ENCODE peak calls at places on chromosome 21, in five cellular contexts. I is fibroblast of the aortic adventitia, J is IMR-90, N is fibroblast of lung, R is endodermal cell. P is an unnamed sample.

GRCh38 chr21:35885942-35886541 is 174.3 kb downstream of the SETD4 start:
- DNase-seq in R (no peak), I (no peak), J (no peak), N (no peak), P (no peak)

GRCh38 chr21:32189688-32190483 is 89.0 kb downstream of the MIS18A start:
- DNase-seq in N (no peak), R (no peak), J (no peak), I (no peak), P (no peak)

GRCh38 chr21:14403681-14404318 is 20.9 kb upstream of the HSPA13 start:
- DNase-seq in I (peak), J (peak), R (no peak), N (peak), P (peak)

GRCh38 chr21:18951291-18952038 is 547.9 kb upstream of the TMPRSS15 start:
- DNase-seq in N (no peak), I (no peak), J (no peak), R (peak), P (no peak)

GRCh38 chr21:31731112-31731801 is 661 bp downstream of the SCAF4 start:
- DNase-seq in I (no peak), J (no peak), N (peak), R (peak), P (peak)

GRCh38 chr21:20882462-20883415 is 115.5 kb upstream of the NCAM2 start:
- DNase-seq in J (peak), R (peak), I (peak), N (peak), P (no peak)

GRCh38 chr21:21828130-21828529 is 829.9 kb downstream of the NCAM2 start:
- DNase-seq in I (no peak), N (no peak), R (no peak), J (no peak), P (no peak)

GRCh38 chr21:36813071-36813470 is 114.2 kb downstream of the SIM2 start:
- DNase-seq in J (no peak), N (no peak), I (no peak), R (no peak), P (peak)

GRCh38 chr21:42411891-42412635 is 8.4 kb downstream of the UBASH3A start:
- DNase-seq in R (no peak), I (no peak), N (peak), J (no peak), P (no peak)

GRCh38 chr21:43312751-43313169 is 114.2 kb downstream of the SIK1 start:
- DNase-seq in J (no peak), N (no peak), I (no peak), R (peak), P (no peak)

GRCh38 chr21:21682172-21682571 is 684.0 kb downstream of the NCAM2 start:
- DNase-seq in J (peak), N (peak), I (peak), R (no peak), P (peak)

GRCh38 chr21:37266515-37267221 is 466 bp downstream of the VPS26C start:
- DNase-seq in N (peak), I (peak), R (no peak), J (peak), P (peak)

DNA sequence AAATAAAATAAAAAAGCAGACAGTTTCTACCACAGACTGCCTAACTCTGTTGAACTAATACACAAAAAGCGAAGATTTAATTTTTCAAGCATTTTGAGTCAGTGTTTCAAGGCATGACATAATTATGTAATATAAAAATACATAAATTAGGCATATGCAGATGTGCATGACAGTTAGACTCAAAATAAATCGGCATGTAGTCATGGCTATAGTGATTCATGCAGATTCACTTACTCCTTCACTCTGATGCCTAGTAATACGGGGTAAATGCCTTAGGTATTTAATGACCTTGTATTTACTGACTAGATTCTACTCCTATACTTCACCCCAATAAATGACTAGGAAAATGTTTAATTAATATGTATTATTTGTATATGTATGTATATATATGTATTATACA is 339.9 kb downstream of the USP25 start:
- DNase-seq in R (no peak), J (peak), I (no peak), N (peak), P (peak)
- H3K4me3 ChIP-seq in R (no peak), J (no peak), I (no peak), N (no peak), P (no peak)

GRCh38 chr21:38626311-38626710 is 128.0 kb upstream of the ERG start:
- DNase-seq in J (no peak), R (no peak), I (no peak), N (no peak), P (no peak)
- TF ChIP-seq CTCF in J (no peak), R (no peak), I (no peak), N (no peak), P (no peak)

GRCh38 chr21:38810826-38811164 is 5.1 kb downstream of the ETS2 start:
- DNase-seq in I (no peak), J (no peak), N (no peak), R (no peak), P (no peak)
- H3K4me3 ChIP-seq in I (no peak), J (no peak), N (peak), R (peak), P (no peak)

GRCh38 chr21:28833181-28833580 is 159.5 kb downstream of the LTN1 start:
- DNase-seq in I (no peak), J (peak), N (no peak), R (no peak), P (peak)
- TF ChIP-seq CTCF in I (no peak), J (no peak), N (no peak), R (no peak), P (no peak)

GRCh38 chr21:28884481-28884880 is 108.2 kb downstream of the LTN1 start:
- DNase-seq in R (no peak), J (peak), N (peak), I (no peak), P (peak)

GRCh38 chr21:28882345-28882744 is 110.3 kb downstream of the LTN1 start:
- DNase-seq in J (no peak), R (no peak), N (no peak), I (no peak), P (no peak)

GRCh38 chr21:28884976-28885852 is 107.5 kb downstream of the LTN1 start:
- DNase-seq in N (peak), R (peak), J (peak), I (peak), P (peak)

GRCh38 chr21:28885853-28886177 is 106.9 kb downstream of the LTN1 start:
- DNase-seq in N (no peak), R (no peak), I (peak), J (no peak), P (peak)

GRCh38 chr21:28883931-28884330 is 108.7 kb downstream of the LTN1 start:
- DNase-seq in N (no peak), J (no peak), I (no peak), R (no peak), P (no peak)
- H3K4me3 ChIP-seq in N (peak), J (no peak), I (peak), R (peak), P (peak)

GRCh38 chr21:40416572-40416971 is 430.4 kb downstream of the DSCAM start:
- DNase-seq in J (no peak), R (no peak), I (no peak), N (no peak), P (no peak)

GRCh38 chr21:40425981-40426380 is 421.0 kb downstream of the DSCAM start:
- DNase-seq in J (no peak), R (no peak), I (no peak), N (no peak), P (no peak)

GRCh38 chr21:40422851-40423635 is 423.9 kb downstream of the DSCAM start:
- DNase-seq in J (no peak), N (no peak), I (no peak), R (no peak), P (no peak)

GRCh38 chr21:40421121-40421520 is 425.8 kb downstream of the DSCAM start:
- DNase-seq in J (no peak), I (no peak), R (no peak), N (no peak), P (no peak)
- TF ChIP-seq CTCF in J (no peak), I (no peak), R (no peak), N (no peak), P (no peak)

GRCh38 chr21:33300701-33301631 is 23.8 kb upstream of the IFNAR1 start:
- DNase-seq in N (no peak), R (no peak), I (no peak), J (no peak), P (no peak)

GRCh38 chr21:33301632-33302002 is 23.2 kb upstream of the IFNAR1 start:
- DNase-seq in J (no peak), R (no peak), I (no peak), N (no peak), P (no peak)

GRCh38 chr21:33302055-33302454 is 22.7 kb upstream of the IFNAR1 start:
- DNase-seq in J (no peak), R (no peak), I (no peak), N (no peak), P (no peak)

GRCh38 chr21:33296156-33296555 is 28.6 kb upstream of the IFNAR1 start:
- DNase-seq in N (no peak), J (no peak), R (no peak), I (no peak), P (no peak)

DNA sequence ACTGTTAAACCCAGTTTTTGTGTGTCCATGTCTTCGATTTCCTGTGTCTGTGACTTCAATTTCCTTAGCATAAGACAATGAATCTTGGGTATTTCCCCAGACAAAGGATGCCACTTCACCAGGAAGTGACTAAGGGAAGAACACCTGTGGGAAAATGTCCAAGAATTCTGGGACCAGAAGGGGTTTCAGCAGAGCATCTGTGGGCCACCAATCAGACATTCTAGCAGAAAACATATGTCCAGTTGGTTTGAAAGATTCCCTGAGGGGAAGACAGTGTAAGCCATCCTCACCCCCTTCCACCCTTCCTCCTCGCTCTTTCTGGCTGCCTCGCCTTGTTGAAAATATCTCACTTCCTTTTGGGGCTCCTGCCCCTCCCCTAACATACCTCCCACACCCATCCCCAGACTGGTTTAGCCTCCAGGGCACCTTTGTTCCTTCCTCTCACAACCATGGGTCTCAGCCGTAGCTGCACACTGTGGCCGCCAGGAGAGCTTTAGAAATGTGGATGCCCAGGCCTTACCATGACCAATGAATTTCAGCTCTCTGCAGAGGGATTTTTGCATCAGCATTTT is 25.5 kb upstream of the IFNAR1 start:
- DNase-seq in J (no peak), R (no peak), I (no peak), N (no peak), P (no peak)
- H3K4me3 ChIP-seq in J (no peak), R (no peak), I (no peak), N (no peak), P (no peak)

GRCh38 chr21:17432732-17433057 is 80.1 kb upstream of the CXADR start:
- DNase-seq in N (no peak), I (no peak), J (no peak), R (no peak), P (no peak)
- TF ChIP-seq CTCF in N (no peak), I (no peak), J (no peak), R (no peak), P (no peak)

DNA sequence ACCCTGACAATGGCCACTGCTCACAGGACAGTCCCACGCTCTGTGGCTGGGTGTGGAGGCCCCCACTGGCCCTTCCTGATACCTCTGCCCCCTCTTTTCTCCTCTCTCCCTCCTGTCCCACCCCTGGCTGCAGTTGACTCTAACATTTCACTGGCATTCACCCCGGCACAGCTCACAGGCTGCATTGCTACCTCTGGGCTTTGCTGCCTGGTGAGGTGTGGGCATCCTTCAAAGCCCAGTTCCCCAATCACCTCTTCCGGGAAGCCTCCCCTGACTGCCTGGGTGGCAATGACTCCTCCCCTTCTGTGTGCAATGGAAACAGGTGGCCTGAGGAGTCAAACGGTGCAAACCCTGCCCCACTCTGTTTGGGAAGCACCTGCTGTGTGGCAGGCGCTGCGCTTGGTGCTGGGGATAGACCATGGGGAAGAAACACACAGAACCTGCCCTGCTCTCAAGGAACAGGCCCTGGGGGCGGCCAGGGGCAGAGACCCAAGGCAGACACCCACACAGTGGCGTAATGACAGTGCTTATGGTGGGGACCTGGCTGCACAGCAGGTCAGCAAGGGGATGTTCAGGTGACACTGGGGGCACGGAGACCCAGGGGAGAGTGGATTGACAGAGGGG is 39.3 kb upstream of the POFUT2 start:
- DNase-seq in J (no peak), R (peak), I (no peak), N (no peak), P (no peak)
- H3K4me3 ChIP-seq in J (no peak), R (no peak), I (no peak), N (no peak), P (no peak)